ENCODE peak calls at places on chromosomes 7 and 10, in six cellular contexts. I is AG09309; G is islet precursor cell; E is sciatic nerve; F is OCI-LY7; Z is effector CD8-positive, alpha-beta T cell. A is an unnamed sample.

GRCh38 chr7:105745681-105746330 is 130.6 kb downstream of the ATXN7L1 start:
- DNase-seq in I (no peak), F (no peak), Z (no peak), G (no peak), E (no peak), A (no peak)

GRCh38 chr7:118590107-118590506 is 365.6 kb downstream of the ANKRD7 start:
- DNase-seq in G (no peak), Z (no peak), I (no peak), F (peak; percentile 21), E (no peak), A (peak; percentile 24)

GRCh38 chr10:42304341-42304740 is 334.0 kb downstream of the ZNF33B start:
- DNase-seq in G (no peak), I (no peak), F (no peak), Z (no peak), E (no peak), A (no peak)

GRCh38 chr10:100744980-100745881 is at the start of gene PAX2:
- DNase-seq in I (no peak), Z (no peak), E (no peak), G (peak; percentile 83), F (no peak), A (no peak)

GRCh38 chr10:125332548-125333208 is 172.3 kb upstream of the CTBP2 start:
- DNase-seq in F (no peak), Z (no peak), G (no peak), I (no peak), E (no peak), A (no peak)

GRCh38 chr7:98051118-98051744 is 55.4 kb upstream of the LMTK2 start:
- DNase-seq in E (no peak), F (peak; percentile 59), I (no peak), Z (peak; percentile 12), G (peak; percentile 60), A (no peak)

GRCh38 chr7:85595639-85596268 is 408.9 kb upstream of the SEMA3D start:
- DNase-seq in E (no peak), G (no peak), I (peak; percentile 3), Z (no peak), F (no peak), A (peak; percentile 22)

GRCh38 chr10:81874878-81875679 is at the start of gene NRG3:
- DNase-seq in I (no peak), E (no peak), Z (no peak), F (no peak), G (no peak), A (no peak)

GRCh38 chr7:30907527-30908267 is 4.0 kb upstream of the AQP1 start:
- DNase-seq in G (no peak), Z (no peak), F (no peak), E (no peak), I (no peak), A (no peak)

GRCh38 chr7:103718482-103719415 is 270.7 kb downstream of the RELN start:
- DNase-seq in Z (no peak), I (no peak), G (no peak), F (no peak), E (no peak), A (no peak)

A was measured in mesenchymal stem cell.